ENCODE peak calls at places on chromosome 12, in ten cellular contexts. X is lower lobe of right lung; T is immature natural killer cell; B is stimulated activated CD4-positive, alpha-beta T cell treated with anti-CD3 and anti-CD28 coated beads, Interleukin-1b, Interleukin-23, amount 100 ng/mL, for 1 hour; F is cerebellum; O is naive thymus-derived CD4-positive, alpha-beta T cell; Q is NCI-H1092 treated with DMSO at 0.1 percent for 48 hours; Y is CD8-positive, alpha-beta memory T cell; Z is CD4-positive, alpha-beta T cell; M is progenitor cell of endocrine pancreas. L is an unnamed sample.

GRCh38 chr12:92495108-92495507 is 207.7 kb upstream of the PLEKHG7 start:
- DNase-seq in X (no peak), T (no peak), B (no peak), F (no peak), O (no peak), Q (no peak), Y (no peak), Z (no peak), M (no peak), L (no peak)

GRCh38 chr12:67572492-67572891 is 76.1 kb upstream of the DYRK2 start:
- DNase-seq in X (no peak), T (no peak), B (no peak), F (no peak), O (no peak), Q (no peak), Y (no peak), Z (no peak), M (no peak), L (no peak)

GRCh38 chr12:4197922-4198763 is 75.4 kb upstream of the CCND2 start:
- DNase-seq in X (no peak), T (no peak), B (no peak), F (no peak), O (no peak), Q (no peak), Y (no peak), Z (no peak), M (no peak), L (no peak)

GRCh38 chr12:3662516-3662915 is 90.4 kb downstream of the CRACR2A start:
- DNase-seq in X (no peak), T (no peak), B (no peak), F (no peak), O (no peak), Q (no peak), Y (no peak), Z (no peak), M (no peak), L (peak)

GRCh38 chr12:115103884-115104883 is 420.2 kb upstream of the TBX3 start:
- DNase-seq in X (no peak), T (no peak), B (no peak), F (no peak), O (no peak), Q (no peak), Y (no peak), Z (no peak), M (no peak), L (no peak)

GRCh38 chr12:120708646-120709045 is 1.6 kb upstream of the UNC119B start:
- DNase-seq in X (no peak), T (no peak), B (no peak), F (no peak), O (no peak), Q (no peak), Y (no peak), Z (no peak), M (no peak), L (no peak)

GRCh38 chr12:49538740-49539403 is at the start of gene KCNH3:
- DNase-seq in X (peak), T (peak), B (peak), F (peak), O (peak), Q (peak), Y (peak), Z (peak), M (peak), L (peak)

GRCh38 chr12:122981036-122981471 is 573 bp downstream of the ARL6IP4 start:
- DNase-seq in X (no peak), T (peak), B (no peak), F (no peak), O (no peak), Q (no peak), Y (no peak), Z (no peak), M (no peak), L (no peak)

GRCh38 chr12:115172521-115172920 is 488.5 kb upstream of the TBX3 start:
- DNase-seq in X (no peak), T (no peak), B (no peak), F (no peak), O (no peak), Q (no peak), Y (no peak), Z (no peak), M (no peak), L (no peak)

GRCh38 chr12:21476949-21477348 is 24.5 kb downstream of the RECQL start:
- DNase-seq in X (no peak), T (no peak), B (no peak), F (no peak), O (no peak), Q (no peak), Y (no peak), Z (no peak), M (no peak), L (no peak)

GRCh38 chr12:107845226-107845979 is 70.9 kb downstream of the ASCL4 start:
- DNase-seq in X (no peak), T (no peak), B (no peak), F (no peak), O (no peak), Q (no peak), Y (no peak), Z (no peak), M (no peak), L (no peak)

GRCh38 chr12:94012508-94013044 is 135.8 kb upstream of the PLXNC1 start:
- DNase-seq in X (no peak), T (no peak), B (no peak), F (no peak), O (no peak), Q (no peak), Y (no peak), Z (no peak), M (no peak), L (no peak)

GRCh38 chr12:29066061-29066588 is 83.0 kb upstream of the FAR2 start:
- DNase-seq in X (no peak), T (no peak), B (no peak), F (peak), O (no peak), Q (no peak), Y (no peak), Z (no peak), M (no peak), L (no peak)

GRCh38 chr12:87518508-87518907 is 510.7 kb downstream of the C12orf50 start:
- DNase-seq in X (no peak), T (no peak), B (no peak), F (no peak), O (no peak), Q (no peak), Y (no peak), Z (no peak), M (no peak), L (no peak)

GRCh38 chr12:65539062-65539461 is 260.6 kb downstream of the MSRB3 start:
- DNase-seq in X (no peak), T (no peak), B (no peak), F (no peak), O (no peak), Q (no peak), Y (no peak), Z (no peak), M (no peak), L (no peak)

GRCh38 chr12:76946451-76946850 is 67.6 kb upstream of the CSRP2 start:
- DNase-seq in X (no peak), T (no peak), B (no peak), F (no peak), O (no peak), Q (no peak), Y (no peak), Z (no peak), M (no peak), L (no peak)

GRCh38 chr12:113170926-113171325 is 14.4 kb downstream of the DDX54 start:
- DNase-seq in X (no peak), T (no peak), B (no peak), F (no peak), O (no peak), Q (no peak), Y (no peak), Z (no peak), M (no peak), L (no peak)

GRCh38 chr12:103800252-103800771 is 40.7 kb downstream of the NT5DC3 start:
- DNase-seq in X (peak), T (no peak), B (no peak), F (no peak), O (no peak), Q (peak), Y (no peak), Z (no peak), M (no peak), L (peak)

GRCh38 chr12:56206373-56207166 is 15.2 kb downstream of the RNF41 start:
- DNase-seq in X (no peak), T (peak), B (no peak), F (peak), O (peak), Q (peak), Y (peak), Z (peak), M (no peak), L (no peak)

L was measured in LoVo.